ENCODE peak calls at places on chromosome 2, in nine cellular contexts. G, I, J, Y, S, X, H, C and M are unnamed samples.

GRCh38 chr2:108982259-108982679 is 6.8 kb downstream of the EDAR start:
- DNase-seq in H (no peak), G (no peak), Y (no peak), X (no peak), S (no peak), C (no peak), I (no peak), J (no peak), M (no peak)

GRCh38 chr2:33444961-33445360 is 31.5 kb upstream of the RASGRP3 start:
- DNase-seq in S (no peak), X (no peak), C (no peak), H (no peak), G (no peak), J (no peak), I (no peak), Y (no peak), M (no peak)

GRCh38 chr2:156935611-156936010 is 321.9 kb upstream of the GALNT5 start:
- DNase-seq in Y (no peak), G (no peak), J (no peak), I (peak), H (no peak), S (peak), C (peak), X (no peak), M (peak)

GRCh38 chr2:237720444-237720843 is 78.1 kb upstream of the RBM44 start:
- DNase-seq in S (no peak), I (no peak), X (no peak), Y (no peak), C (no peak), H (no peak), G (no peak), J (no peak), M (no peak)

GRCh38 chr2:70785137-70785911 is 5.1 kb downstream of the FIGLA start:
- DNase-seq in X (peak), G (no peak), I (peak), H (peak), C (peak), S (peak), Y (no peak), J (peak), M (peak)

GRCh38 chr2:233329489-233330135 is 22.0 kb downstream of the SAG start:
- DNase-seq in Y (no peak), C (no peak), X (no peak), G (no peak), I (no peak), H (peak), S (no peak), J (no peak), M (no peak)

GRCh38 chr2:127525692-127526141 is 572 bp downstream of the IWS1 start:
- DNase-seq in H (peak), X (no peak), S (peak), Y (no peak), J (peak), I (no peak), C (peak), G (no peak), M (peak)

GRCh38 chr2:61814761-61815160 is 39.1 kb downstream of the FAM161A start:
- DNase-seq in Y (no peak), J (no peak), S (no peak), C (no peak), I (no peak), X (no peak), G (no peak), H (no peak), M (no peak)

GRCh38 chr2:127039387-127040031 is 67.4 kb downstream of the BIN1 start:
- DNase-seq in J (peak), C (no peak), X (no peak), S (no peak), I (no peak), G (no peak), Y (no peak), H (no peak), M (no peak)

GRCh38 chr2:121664713-121665112 is 15.5 kb upstream of the CLASP1 start:
- DNase-seq in I (no peak), G (no peak), X (no peak), C (no peak), S (no peak), Y (no peak), J (no peak), H (no peak), M (no peak)

GRCh38 chr2:171287606-171288005 is 126.9 kb upstream of the TLK1 start:
- DNase-seq in Y (no peak), G (no peak), J (no peak), S (no peak), X (no peak), H (no peak), C (no peak), I (no peak), M (no peak)

GRCh38 chr2:174901075-174901474 is 104.1 kb downstream of the CHN1 start:
- DNase-seq in S (no peak), Y (no peak), X (no peak), H (no peak), I (no peak), J (no peak), G (no peak), C (no peak), M (peak)

GRCh38 chr2:157194097-157194688 is 63.3 kb upstream of the GALNT5 start:
- DNase-seq in G (no peak), I (peak), J (no peak), H (peak), S (peak), Y (no peak), C (peak), X (peak), M (peak)

GRCh38 chr2:120802161-120802560 is 66.5 kb downstream of the GLI2 start:
- DNase-seq in S (no peak), H (no peak), Y (no peak), I (no peak), X (no peak), G (no peak), J (no peak), C (no peak), M (no peak)

GRCh38 chr2:67268806-67269205 is 128.3 kb upstream of the ETAA1 start:
- DNase-seq in C (no peak), S (peak), I (no peak), H (no peak), X (no peak), G (no peak), J (no peak), Y (no peak), M (no peak)

GRCh38 chr2:173792166-173792565 is 173.0 kb downstream of the SP3 start:
- DNase-seq in X (no peak), Y (no peak), I (no peak), H (no peak), S (no peak), C (no peak), G (no peak), J (no peak), M (no peak)

GRCh38 chr2:109487237-109487869 is 126.4 kb downstream of the SEPTIN10 start:
- DNase-seq in G (no peak), X (no peak), Y (no peak), S (no peak), J (no peak), I (no peak), H (no peak), C (no peak), M (no peak)

GRCh38 chr2:52775674-52776073 is 991.9 kb upstream of the CHAC2 start:
- DNase-seq in C (no peak), Y (no peak), J (no peak), G (no peak), S (no peak), X (no peak), I (no peak), H (no peak), M (no peak)

GRCh38 chr2:10033251-10034006 is 9.9 kb upstream of the KLF11 start:
- DNase-seq in J (no peak), X (no peak), I (no peak), C (no peak), Y (no peak), S (no peak), G (no peak), H (peak), M (no peak)

GRCh38 chr2:509888-510287 is 167.3 kb downstream of the TMEM18 start:
- DNase-seq in I (no peak), H (no peak), J (no peak), X (no peak), C (no peak), Y (no peak), S (no peak), G (no peak), M (no peak)

GRCh38 chr2:200335657-200336056 is 29.2 kb downstream of the SPATS2L start:
- DNase-seq in J (no peak), I (no peak), X (peak), Y (no peak), C (no peak), H (no peak), S (no peak), G (no peak), M (no peak)

GRCh38 chr2:168632733-168633132 is 169.7 kb upstream of the NOSTRIN start:
- DNase-seq in H (no peak), C (no peak), G (no peak), J (no peak), X (no peak), S (no peak), I (no peak), Y (no peak), M (no peak)

GRCh38 chr2:26327291-26328272 is 18.4 kb upstream of the SELENOI start:
- DNase-seq in G (no peak), Y (no peak), H (no peak), X (no peak), S (no peak), C (no peak), J (no peak), I (no peak), M (no peak)

GRCh38 chr2:96729748-96730147 is 10.1 kb downstream of the LMAN2L start:
- DNase-seq in Y (no peak), J (no peak), H (no peak), G (no peak), I (no peak), C (no peak), X (no peak), S (no peak), M (no peak)

GRCh38 chr2:154402138-154402714 is 296.3 kb upstream of the KCNJ3 start:
- DNase-seq in Y (no peak), X (peak), S (peak), G (no peak), H (no peak), C (peak), J (no peak), I (peak), M (no peak)

GRCh38 chr2:10407841-10408648 is 40.1 kb downstream of the ODC1 start:
- DNase-seq in Y (peak), H (peak), S (peak), X (peak), J (peak), C (peak), I (no peak), G (peak), M (no peak)

GRCh38 chr2:146143971-146144370 is 1624.1 kb upstream of the ZEB2 start:
- DNase-seq in S (no peak), C (no peak), J (no peak), Y (no peak), X (no peak), H (no peak), I (no peak), G (no peak), M (no peak)

GRCh38 chr2:10774394-10774793 is 38.2 kb downstream of the PDIA6 start:
- DNase-seq in J (no peak), H (peak), C (no peak), I (no peak), G (no peak), X (no peak), Y (no peak), S (no peak), M (no peak)

GRCh38 chr2:167749016-167749415 is 498.4 kb downstream of the STK39 start:
- DNase-seq in Y (no peak), C (no peak), I (no peak), J (no peak), S (peak), G (no peak), H (no peak), X (no peak), M (no peak)

GRCh38 chr2:168773719-168774521 is 28.5 kb upstream of the NOSTRIN start:
- DNase-seq in H (peak), C (peak), Y (no peak), J (no peak), I (peak), X (peak), S (peak), G (no peak), M (peak)

GRCh38 chr2:32009479-32010256 is 1.1 kb downstream of the MEMO1 start:
- DNase-seq in J (peak), Y (peak), X (peak), H (peak), C (no peak), G (peak), I (peak), S (no peak), M (peak)

GRCh38 chr2:24359701-24360049 is 661 bp downstream of the ITSN2 start:
- DNase-seq in H (no peak), J (peak), Y (peak), C (no peak), X (peak), I (peak), G (peak), S (peak), M (peak)

GRCh38 chr2:207467716-207468347 is 61.9 kb upstream of the CREB1 start:
- DNase-seq in J (no peak), Y (no peak), C (no peak), S (peak), I (no peak), H (no peak), X (no peak), G (no peak), M (no peak)

GRCh38 chr2:23616630-23617029 is 231.7 kb downstream of the KLHL29 start:
- DNase-seq in Y (no peak), S (no peak), H (no peak), G (no peak), C (no peak), X (no peak), I (no peak), J (no peak), M (no peak)

GRCh38 chr2:9721346-9721745 is 90.5 kb upstream of the YWHAQ start:
- DNase-seq in H (no peak), S (no peak), G (no peak), I (no peak), J (no peak), Y (no peak), X (no peak), C (no peak), M (no peak)

GRCh38 chr2:193584001-193584400 is 1389.3 kb upstream of the TMEFF2 start:
- DNase-seq in X (peak), I (peak), J (no peak), Y (no peak), G (no peak), S (peak), H (peak), C (no peak), M (peak)